ENCODE peak calls at places on chromosome 9, in ten cellular contexts. One of them, this sample, is unnamed.

GRCh38 chr9:119758241-119758640 is 389.0 kb upstream of the BRINP1 start:
- DNase-seq in stimulated activated CD4-positive, alpha-beta T cell treated with anti-CD3 and anti-CD28 coated beads, Interleukin-15, amount 100 ng/mL, for 24 hours: no peak
- DNase-seq in immature natural killer cell: no peak
- DNase-seq in AG08396: no peak
- DNase-seq in activated T-helper 1 cell treated with anti-CD3 and anti-CD28 coated beads, Interleukin-2, amount 50 U/mL, for 16 hours: no peak
- DNase-seq in GM23338: no peak
- DNase-seq in A172: no peak
- DNase-seq in DMS79: no peak
- DNase-seq in HFF-Myc: no peak
- DNase-seq in ACHN: no peak
- DNase-seq in this sample: no peak

GRCh38 chr9:93686127-93686879 is 109.9 kb downstream of the PHF2 start:
- DNase-seq in AG08396: no peak
- DNase-seq in activated T-helper 1 cell treated with anti-CD3 and anti-CD28 coated beads, Interleukin-2, amount 50 U/mL, for 16 hours: no peak
- DNase-seq in A172: no peak
- DNase-seq in ACHN: no peak
- DNase-seq in DMS79: no peak
- DNase-seq in HFF-Myc: no peak
- DNase-seq in immature natural killer cell: no peak
- DNase-seq in GM23338: no peak
- DNase-seq in stimulated activated CD4-positive, alpha-beta T cell treated with anti-CD3 and anti-CD28 coated beads, Interleukin-15, amount 100 ng/mL, for 24 hours: no peak
- DNase-seq in this sample: no peak

GRCh38 chr9:127644943-127645342 is 32.9 kb downstream of the STXBP1 start:
- DNase-seq in HFF-Myc: no peak
- DNase-seq in ACHN: no peak
- DNase-seq in DMS79: no peak
- DNase-seq in GM23338: no peak
- DNase-seq in activated T-helper 1 cell treated with anti-CD3 and anti-CD28 coated beads, Interleukin-2, amount 50 U/mL, for 16 hours: no peak
- DNase-seq in stimulated activated CD4-positive, alpha-beta T cell treated with anti-CD3 and anti-CD28 coated beads, Interleukin-15, amount 100 ng/mL, for 24 hours: no peak
- DNase-seq in AG08396: peak
- DNase-seq in immature natural killer cell: no peak
- DNase-seq in A172: no peak
- DNase-seq in this sample: no peak

GRCh38 chr9:85249313-85249621 is 492.5 kb downstream of the AGTPBP1 start:
- DNase-seq in activated T-helper 1 cell treated with anti-CD3 and anti-CD28 coated beads, Interleukin-2, amount 50 U/mL, for 16 hours: no peak
- DNase-seq in AG08396: no peak
- DNase-seq in stimulated activated CD4-positive, alpha-beta T cell treated with anti-CD3 and anti-CD28 coated beads, Interleukin-15, amount 100 ng/mL, for 24 hours: no peak
- DNase-seq in A172: no peak
- DNase-seq in immature natural killer cell: no peak
- DNase-seq in HFF-Myc: no peak
- DNase-seq in DMS79: no peak
- DNase-seq in ACHN: no peak
- DNase-seq in GM23338: no peak
- DNase-seq in this sample: no peak

GRCh38 chr9:131011274-131012022 is 2.5 kb downstream of the LAMC3 start:
- DNase-seq in DMS79: no peak
- DNase-seq in AG08396: no peak
- DNase-seq in HFF-Myc: no peak
- DNase-seq in A172: no peak
- DNase-seq in stimulated activated CD4-positive, alpha-beta T cell treated with anti-CD3 and anti-CD28 coated beads, Interleukin-15, amount 100 ng/mL, for 24 hours: no peak
- DNase-seq in GM23338: peak
- DNase-seq in activated T-helper 1 cell treated with anti-CD3 and anti-CD28 coated beads, Interleukin-2, amount 50 U/mL, for 16 hours: no peak
- DNase-seq in immature natural killer cell: no peak
- DNase-seq in ACHN: no peak
- DNase-seq in this sample: no peak

GRCh38 chr9:116101516-116101915 is 52.1 kb upstream of the PAPPA start:
- DNase-seq in immature natural killer cell: no peak
- DNase-seq in activated T-helper 1 cell treated with anti-CD3 and anti-CD28 coated beads, Interleukin-2, amount 50 U/mL, for 16 hours: no peak
- DNase-seq in HFF-Myc: no peak
- DNase-seq in ACHN: no peak
- DNase-seq in A172: no peak
- DNase-seq in GM23338: no peak
- DNase-seq in stimulated activated CD4-positive, alpha-beta T cell treated with anti-CD3 and anti-CD28 coated beads, Interleukin-15, amount 100 ng/mL, for 24 hours: no peak
- DNase-seq in AG08396: peak
- DNase-seq in DMS79: no peak
- DNase-seq in this sample: no peak

GRCh38 chr9:37963936-37964739 is 60.2 kb upstream of the SLC25A51 start:
- DNase-seq in AG08396: peak
- DNase-seq in HFF-Myc: no peak
- DNase-seq in ACHN: no peak
- DNase-seq in GM23338: no peak
- DNase-seq in DMS79: peak
- DNase-seq in stimulated activated CD4-positive, alpha-beta T cell treated with anti-CD3 and anti-CD28 coated beads, Interleukin-15, amount 100 ng/mL, for 24 hours: no peak
- DNase-seq in immature natural killer cell: no peak
- DNase-seq in A172: peak
- DNase-seq in activated T-helper 1 cell treated with anti-CD3 and anti-CD28 coated beads, Interleukin-2, amount 50 U/mL, for 16 hours: no peak
- DNase-seq in this sample: no peak

GRCh38 chr9:1051286-1052118 is 1.3 kb downstream of the DMRT2 start:
- DNase-seq in stimulated activated CD4-positive, alpha-beta T cell treated with anti-CD3 and anti-CD28 coated beads, Interleukin-15, amount 100 ng/mL, for 24 hours: peak
- DNase-seq in GM23338: peak
- DNase-seq in A172: no peak
- DNase-seq in immature natural killer cell: no peak
- DNase-seq in DMS79: no peak
- DNase-seq in ACHN: no peak
- DNase-seq in AG08396: no peak
- DNase-seq in HFF-Myc: no peak
- DNase-seq in activated T-helper 1 cell treated with anti-CD3 and anti-CD28 coated beads, Interleukin-2, amount 50 U/mL, for 16 hours: no peak
- DNase-seq in this sample: peak

GRCh38 chr9:117034862-117035261 is 347.8 kb downstream of the TRIM32 start:
- DNase-seq in ACHN: peak
- DNase-seq in immature natural killer cell: no peak
- DNase-seq in stimulated activated CD4-positive, alpha-beta T cell treated with anti-CD3 and anti-CD28 coated beads, Interleukin-15, amount 100 ng/mL, for 24 hours: no peak
- DNase-seq in DMS79: no peak
- DNase-seq in activated T-helper 1 cell treated with anti-CD3 and anti-CD28 coated beads, Interleukin-2, amount 50 U/mL, for 16 hours: no peak
- DNase-seq in HFF-Myc: peak
- DNase-seq in AG08396: peak
- DNase-seq in GM23338: peak
- DNase-seq in A172: no peak
- DNase-seq in this sample: no peak

GRCh38 chr9:6567140-6567591 is 78.4 kb downstream of the GLDC start:
- DNase-seq in stimulated activated CD4-positive, alpha-beta T cell treated with anti-CD3 and anti-CD28 coated beads, Interleukin-15, amount 100 ng/mL, for 24 hours: peak
- DNase-seq in activated T-helper 1 cell treated with anti-CD3 and anti-CD28 coated beads, Interleukin-2, amount 50 U/mL, for 16 hours: no peak
- DNase-seq in immature natural killer cell: no peak
- DNase-seq in ACHN: peak
- DNase-seq in HFF-Myc: peak
- DNase-seq in GM23338: no peak
- DNase-seq in A172: peak
- DNase-seq in AG08396: peak
- DNase-seq in DMS79: no peak
- DNase-seq in this sample: peak

GRCh38 chr9:36174271-36174670 is 5.1 kb downstream of the CCIN start:
- DNase-seq in A172: no peak
- DNase-seq in ACHN: no peak
- DNase-seq in immature natural killer cell: no peak
- DNase-seq in stimulated activated CD4-positive, alpha-beta T cell treated with anti-CD3 and anti-CD28 coated beads, Interleukin-15, amount 100 ng/mL, for 24 hours: no peak
- DNase-seq in HFF-Myc: no peak
- DNase-seq in DMS79: no peak
- DNase-seq in activated T-helper 1 cell treated with anti-CD3 and anti-CD28 coated beads, Interleukin-2, amount 50 U/mL, for 16 hours: no peak
- DNase-seq in GM23338: no peak
- DNase-seq in AG08396: no peak
- DNase-seq in this sample: no peak

GRCh38 chr9:14303110-14303509 is 10.8 kb downstream of the NFIB start:
- DNase-seq in HFF-Myc: no peak
- DNase-seq in DMS79: no peak
- DNase-seq in AG08396: no peak
- DNase-seq in GM23338: no peak
- DNase-seq in ACHN: no peak
- DNase-seq in immature natural killer cell: no peak
- DNase-seq in stimulated activated CD4-positive, alpha-beta T cell treated with anti-CD3 and anti-CD28 coated beads, Interleukin-15, amount 100 ng/mL, for 24 hours: no peak
- DNase-seq in A172: no peak
- DNase-seq in activated T-helper 1 cell treated with anti-CD3 and anti-CD28 coated beads, Interleukin-2, amount 50 U/mL, for 16 hours: no peak
- DNase-seq in this sample: no peak

GRCh38 chr9:5449521-5450359 is 602 bp upstream of the CD274 start:
- DNase-seq in activated T-helper 1 cell treated with anti-CD3 and anti-CD28 coated beads, Interleukin-2, amount 50 U/mL, for 16 hours: no peak
- DNase-seq in ACHN: no peak
- DNase-seq in HFF-Myc: no peak
- DNase-seq in DMS79: no peak
- DNase-seq in immature natural killer cell: no peak
- DNase-seq in AG08396: no peak
- DNase-seq in A172: no peak
- DNase-seq in stimulated activated CD4-positive, alpha-beta T cell treated with anti-CD3 and anti-CD28 coated beads, Interleukin-15, amount 100 ng/mL, for 24 hours: no peak
- DNase-seq in GM23338: no peak
- DNase-seq in this sample: no peak

GRCh38 chr9:6777218-6777902 is 19.6 kb downstream of the KDM4C start:
- DNase-seq in DMS79: no peak
- DNase-seq in immature natural killer cell: no peak
- DNase-seq in A172: no peak
- DNase-seq in AG08396: no peak
- DNase-seq in stimulated activated CD4-positive, alpha-beta T cell treated with anti-CD3 and anti-CD28 coated beads, Interleukin-15, amount 100 ng/mL, for 24 hours: no peak
- DNase-seq in HFF-Myc: no peak
- DNase-seq in activated T-helper 1 cell treated with anti-CD3 and anti-CD28 coated beads, Interleukin-2, amount 50 U/mL, for 16 hours: no peak
- DNase-seq in GM23338: peak
- DNase-seq in ACHN: no peak
- DNase-seq in this sample: no peak

GRCh38 chr9:82675102-82675501 is 387.8 kb downstream of the RASEF start:
- DNase-seq in AG08396: no peak
- DNase-seq in HFF-Myc: no peak
- DNase-seq in activated T-helper 1 cell treated with anti-CD3 and anti-CD28 coated beads, Interleukin-2, amount 50 U/mL, for 16 hours: no peak
- DNase-seq in stimulated activated CD4-positive, alpha-beta T cell treated with anti-CD3 and anti-CD28 coated beads, Interleukin-15, amount 100 ng/mL, for 24 hours: no peak
- DNase-seq in immature natural killer cell: no peak
- DNase-seq in A172: no peak
- DNase-seq in GM23338: no peak
- DNase-seq in ACHN: no peak
- DNase-seq in DMS79: no peak
- DNase-seq in this sample: no peak

GRCh38 chr9:110197330-110198187 is 10.4 kb downstream of the C9orf152 start:
- DNase-seq in immature natural killer cell: no peak
- DNase-seq in stimulated activated CD4-positive, alpha-beta T cell treated with anti-CD3 and anti-CD28 coated beads, Interleukin-15, amount 100 ng/mL, for 24 hours: no peak
- DNase-seq in ACHN: no peak
- DNase-seq in A172: no peak
- DNase-seq in activated T-helper 1 cell treated with anti-CD3 and anti-CD28 coated beads, Interleukin-2, amount 50 U/mL, for 16 hours: no peak
- DNase-seq in DMS79: no peak
- DNase-seq in AG08396: no peak
- DNase-seq in GM23338: peak
- DNase-seq in HFF-Myc: no peak
- DNase-seq in this sample: no peak

GRCh38 chr9:129473523-129474244 is 147.2 kb downstream of the C9orf50 start:
- DNase-seq in HFF-Myc: no peak
- DNase-seq in AG08396: no peak
- DNase-seq in activated T-helper 1 cell treated with anti-CD3 and anti-CD28 coated beads, Interleukin-2, amount 50 U/mL, for 16 hours: no peak
- DNase-seq in A172: no peak
- DNase-seq in stimulated activated CD4-positive, alpha-beta T cell treated with anti-CD3 and anti-CD28 coated beads, Interleukin-15, amount 100 ng/mL, for 24 hours: no peak
- DNase-seq in immature natural killer cell: no peak
- DNase-seq in GM23338: no peak
- DNase-seq in DMS79: no peak
- DNase-seq in ACHN: no peak
- DNase-seq in this sample: no peak

GRCh38 chr9:2943016-2943415 is 99.1 kb upstream of the PUM3 start:
- DNase-seq in A172: no peak
- DNase-seq in stimulated activated CD4-positive, alpha-beta T cell treated with anti-CD3 and anti-CD28 coated beads, Interleukin-15, amount 100 ng/mL, for 24 hours: no peak
- DNase-seq in DMS79: no peak
- DNase-seq in HFF-Myc: no peak
- DNase-seq in activated T-helper 1 cell treated with anti-CD3 and anti-CD28 coated beads, Interleukin-2, amount 50 U/mL, for 16 hours: no peak
- DNase-seq in GM23338: no peak
- DNase-seq in AG08396: no peak
- DNase-seq in ACHN: no peak
- DNase-seq in immature natural killer cell: no peak
- DNase-seq in this sample: no peak

GRCh38 chr9:132312873-132313272 is 41.9 kb downstream of the SETX start:
- DNase-seq in immature natural killer cell: no peak
- DNase-seq in AG08396: no peak
- DNase-seq in activated T-helper 1 cell treated with anti-CD3 and anti-CD28 coated beads, Interleukin-2, amount 50 U/mL, for 16 hours: no peak
- DNase-seq in DMS79: no peak
- DNase-seq in A172: no peak
- DNase-seq in GM23338: no peak
- DNase-seq in HFF-Myc: no peak
- DNase-seq in ACHN: peak
- DNase-seq in stimulated activated CD4-positive, alpha-beta T cell treated with anti-CD3 and anti-CD28 coated beads, Interleukin-15, amount 100 ng/mL, for 24 hours: no peak
- DNase-seq in this sample: no peak

GRCh38 chr9:114539718-114540410 is 34.6 kb upstream of the WHRN start:
- DNase-seq in ACHN: no peak
- DNase-seq in stimulated activated CD4-positive, alpha-beta T cell treated with anti-CD3 and anti-CD28 coated beads, Interleukin-15, amount 100 ng/mL, for 24 hours: no peak
- DNase-seq in HFF-Myc: no peak
- DNase-seq in AG08396: no peak
- DNase-seq in DMS79: no peak
- DNase-seq in activated T-helper 1 cell treated with anti-CD3 and anti-CD28 coated beads, Interleukin-2, amount 50 U/mL, for 16 hours: no peak
- DNase-seq in A172: no peak
- DNase-seq in GM23338: peak
- DNase-seq in immature natural killer cell: no peak
- DNase-seq in this sample: no peak

GRCh38 chr9:117290809-117291208 is 124.0 kb downstream of the ASTN2 start:
- DNase-seq in AG08396: no peak
- DNase-seq in HFF-Myc: no peak
- DNase-seq in immature natural killer cell: no peak
- DNase-seq in GM23338: no peak
- DNase-seq in activated T-helper 1 cell treated with anti-CD3 and anti-CD28 coated beads, Interleukin-2, amount 50 U/mL, for 16 hours: no peak
- DNase-seq in stimulated activated CD4-positive, alpha-beta T cell treated with anti-CD3 and anti-CD28 coated beads, Interleukin-15, amount 100 ng/mL, for 24 hours: no peak
- DNase-seq in DMS79: peak
- DNase-seq in A172: no peak
- DNase-seq in ACHN: no peak
- DNase-seq in this sample: no peak

GRCh38 chr9:117480251-117480650 is 65.4 kb upstream of the ASTN2 start:
- DNase-seq in immature natural killer cell: no peak
- DNase-seq in ACHN: no peak
- DNase-seq in AG08396: no peak
- DNase-seq in DMS79: no peak
- DNase-seq in GM23338: no peak
- DNase-seq in A172: no peak
- DNase-seq in activated T-helper 1 cell treated with anti-CD3 and anti-CD28 coated beads, Interleukin-2, amount 50 U/mL, for 16 hours: no peak
- DNase-seq in stimulated activated CD4-positive, alpha-beta T cell treated with anti-CD3 and anti-CD28 coated beads, Interleukin-15, amount 100 ng/mL, for 24 hours: no peak
- DNase-seq in HFF-Myc: no peak
- DNase-seq in this sample: no peak

GRCh38 chr9:132056717-132057429 is 22.8 kb downstream of the MED27 start:
- DNase-seq in DMS79: peak
- DNase-seq in AG08396: no peak
- DNase-seq in A172: no peak
- DNase-seq in ACHN: no peak
- DNase-seq in HFF-Myc: no peak
- DNase-seq in stimulated activated CD4-positive, alpha-beta T cell treated with anti-CD3 and anti-CD28 coated beads, Interleukin-15, amount 100 ng/mL, for 24 hours: no peak
- DNase-seq in activated T-helper 1 cell treated with anti-CD3 and anti-CD28 coated beads, Interleukin-2, amount 50 U/mL, for 16 hours: no peak
- DNase-seq in GM23338: no peak
- DNase-seq in immature natural killer cell: no peak
- DNase-seq in this sample: no peak

GRCh38 chr9:110543631-110544051 is 35.9 kb downstream of the SVEP1 start:
- DNase-seq in immature natural killer cell: no peak
- DNase-seq in A172: no peak
- DNase-seq in GM23338: peak
- DNase-seq in HFF-Myc: no peak
- DNase-seq in ACHN: no peak
- DNase-seq in activated T-helper 1 cell treated with anti-CD3 and anti-CD28 coated beads, Interleukin-2, amount 50 U/mL, for 16 hours: no peak
- DNase-seq in AG08396: no peak
- DNase-seq in DMS79: peak
- DNase-seq in stimulated activated CD4-positive, alpha-beta T cell treated with anti-CD3 and anti-CD28 coated beads, Interleukin-15, amount 100 ng/mL, for 24 hours: no peak
- DNase-seq in this sample: no peak

GRCh38 chr9:136761545-136761981 is 2.8 kb downstream of the LCN15 start:
- DNase-seq in ACHN: no peak
- DNase-seq in stimulated activated CD4-positive, alpha-beta T cell treated with anti-CD3 and anti-CD28 coated beads, Interleukin-15, amount 100 ng/mL, for 24 hours: no peak
- DNase-seq in activated T-helper 1 cell treated with anti-CD3 and anti-CD28 coated beads, Interleukin-2, amount 50 U/mL, for 16 hours: no peak
- DNase-seq in AG08396: no peak
- DNase-seq in HFF-Myc: no peak
- DNase-seq in GM23338: no peak
- DNase-seq in immature natural killer cell: no peak
- DNase-seq in A172: no peak
- DNase-seq in DMS79: no peak
- DNase-seq in this sample: no peak

GRCh38 chr9:19493174-19493811 is 84.5 kb downstream of the ACER2 start:
- DNase-seq in A172: peak
- DNase-seq in immature natural killer cell: no peak
- DNase-seq in stimulated activated CD4-positive, alpha-beta T cell treated with anti-CD3 and anti-CD28 coated beads, Interleukin-15, amount 100 ng/mL, for 24 hours: peak
- DNase-seq in GM23338: peak
- DNase-seq in DMS79: peak
- DNase-seq in ACHN: peak
- DNase-seq in HFF-Myc: peak
- DNase-seq in AG08396: peak
- DNase-seq in activated T-helper 1 cell treated with anti-CD3 and anti-CD28 coated beads, Interleukin-2, amount 50 U/mL, for 16 hours: no peak
- DNase-seq in this sample: peak

GRCh38 chr9:11328326-11328725 is 715.5 kb upstream of the PTPRD start:
- DNase-seq in HFF-Myc: no peak
- DNase-seq in A172: no peak
- DNase-seq in GM23338: no peak
- DNase-seq in immature natural killer cell: no peak
- DNase-seq in stimulated activated CD4-positive, alpha-beta T cell treated with anti-CD3 and anti-CD28 coated beads, Interleukin-15, amount 100 ng/mL, for 24 hours: no peak
- DNase-seq in activated T-helper 1 cell treated with anti-CD3 and anti-CD28 coated beads, Interleukin-2, amount 50 U/mL, for 16 hours: no peak
- DNase-seq in DMS79: no peak
- DNase-seq in ACHN: no peak
- DNase-seq in AG08396: no peak
- DNase-seq in this sample: no peak

GRCh38 chr9:3447813-3448212 is 78.0 kb downstream of the RFX3 start:
- DNase-seq in ACHN: no peak
- DNase-seq in A172: no peak
- DNase-seq in stimulated activated CD4-positive, alpha-beta T cell treated with anti-CD3 and anti-CD28 coated beads, Interleukin-15, amount 100 ng/mL, for 24 hours: no peak
- DNase-seq in immature natural killer cell: no peak
- DNase-seq in HFF-Myc: no peak
- DNase-seq in AG08396: no peak
- DNase-seq in GM23338: no peak
- DNase-seq in DMS79: peak
- DNase-seq in activated T-helper 1 cell treated with anti-CD3 and anti-CD28 coated beads, Interleukin-2, amount 50 U/mL, for 16 hours: no peak
- DNase-seq in this sample: no peak

This sample was measured in activated CD4-positive, alpha-beta memory T cell treated with anti-CD3 and anti-CD28 coated beads, Interleukin-2, amount 10 ng/mL, durations not matched to agents 7 days and 5 days.